ENCODE peak calls at places on chromosomes 5 and 9, in eight cellular contexts. S is neural progenitor cell, G is body of pancreas, Y is GM20000, V is foreskin fibroblast, B is cardiac fibroblast, I is lower leg skin, X is AG04450. T is an unnamed sample.

GRCh38 chr9:81396528-81396927 is 292.8 kb downstream of the TLE1 start:
- DNase-seq in S (no peak), G (no peak), Y (no peak), V (no peak), B (no peak), I (no peak), X (no peak), T (no peak)

GRCh38 chr9:70145981-70146380 is 102.3 kb downstream of the MAMDC2 start:
- DNase-seq in S (no peak), G (no peak), Y (no peak), V (no peak), B (no peak), I (no peak), X (no peak), T (no peak)

GRCh38 chr9:12933957-12934356 is 159.1 kb downstream of the LURAP1L start:
- DNase-seq in S (no peak), G (no peak), Y (no peak), V (peak), B (peak), I (no peak), X (no peak), T (no peak)

GRCh38 chr9:6506571-6506970 is 93.6 kb downstream of the UHRF2 start:
- DNase-seq in S (no peak), G (no peak), Y (no peak), V (peak), B (peak), I (no peak), X (no peak), T (no peak)

GRCh38 chr5:154878642-154879335 is 20.4 kb downstream of the CNOT8 start:
- DNase-seq in S (no peak), G (no peak), Y (no peak), V (peak), B (no peak), I (peak), X (no peak), T (no peak)

GRCh38 chr9:114501786-114502682 is 3.2 kb downstream of the WHRN start:
- DNase-seq in S (peak), G (no peak), Y (no peak), V (peak), B (no peak), I (no peak), X (no peak), T (no peak)

GRCh38 chr5:17282283-17283120 is 65.1 kb downstream of the BASP1 start:
- DNase-seq in S (no peak), G (no peak), Y (peak), V (no peak), B (peak), I (no peak), X (no peak), T (no peak)

GRCh38 chr9:98791147-98792095 is 4.9 kb downstream of the ANKS6 start:
- DNase-seq in S (peak), G (peak), Y (peak), V (peak), B (peak), I (peak), X (peak), T (no peak)

GRCh38 chr5:72624641-72625236 is 117.5 kb upstream of the ZNF366 start:
- DNase-seq in S (no peak), G (no peak), Y (no peak), V (peak), B (peak), I (no peak), X (no peak), T (no peak)

GRCh38 chr9:98707158-98708102 is 1.3 kb downstream of the GABBR2 start:
- DNase-seq in S (peak), G (peak), Y (peak), V (peak), B (peak), I (peak), X (peak), T (no peak)

GRCh38 chr5:33817301-33817700 is 74.5 kb downstream of the ADAMTS12 start:
- DNase-seq in S (no peak), G (no peak), Y (no peak), V (no peak), B (peak), I (no peak), X (no peak), T (no peak)

GRCh38 chr9:127838375-127839078 is 15.9 kb downstream of the ENG start:
- DNase-seq in S (no peak), G (peak), Y (no peak), V (peak), B (peak), I (peak), X (peak), T (no peak)

GRCh38 chr9:101457003-101457402 is 21.4 kb upstream of the ALDOB start:
- DNase-seq in S (peak), G (no peak), Y (no peak), V (no peak), B (no peak), I (no peak), X (no peak), T (no peak)

GRCh38 chr5:68911840-68912690 is 181.7 kb upstream of the SLC30A5 start:
- DNase-seq in S (no peak), G (no peak), Y (no peak), V (peak), B (peak), I (no peak), X (peak), T (no peak)

GRCh38 chr9:130779153-130779855 is 55.8 kb upstream of the ABL1 start:
- DNase-seq in S (no peak), G (no peak), Y (no peak), V (no peak), B (no peak), I (no peak), X (peak), T (no peak)

GRCh38 chr9:108015690-108016089 is 526.1 kb upstream of the KLF4 start:
- DNase-seq in S (no peak), G (no peak), Y (no peak), V (no peak), B (no peak), I (no peak), X (no peak), T (no peak)

GRCh38 chr9:17018001-17018491 is 116.8 kb upstream of the CNTLN start:
- DNase-seq in S (no peak), G (no peak), Y (no peak), V (peak), B (peak), I (no peak), X (peak), T (no peak)

GRCh38 chr5:39014544-39014943 is 59.7 kb downstream of the RICTOR start:
- DNase-seq in S (no peak), G (no peak), Y (no peak), V (peak), B (peak), I (no peak), X (peak), T (no peak)

GRCh38 chr5:110159202-110159601 is 469.5 kb downstream of the MAN2A1 start:
- DNase-seq in S (no peak), G (no peak), Y (no peak), V (peak), B (peak), I (no peak), X (no peak), T (no peak)

GRCh38 chr5:3602713-3603502 is 7.3 kb downstream of the IRX1 start:
- DNase-seq in S (peak), G (peak), Y (peak), V (no peak), B (peak), I (peak), X (no peak), T (no peak)

GRCh38 chr9:109683521-109683920 is 96.5 kb upstream of the PALM2AKAP2 start:
- DNase-seq in S (no peak), G (no peak), Y (no peak), V (peak), B (peak), I (no peak), X (no peak), T (no peak)

GRCh38 chr5:181059297-181060230 is 19.5 kb downstream of the BTNL9 start:
- DNase-seq in S (peak), G (peak), Y (no peak), V (no peak), B (no peak), I (peak), X (no peak), T (no peak)

GRCh38 chr9:108854641-108855528 is 901 bp downstream of the ACTL7B start:
- DNase-seq in S (no peak), G (no peak), Y (no peak), V (no peak), B (no peak), I (peak), X (no peak), T (peak)

GRCh38 chr5:82473262-82473661 is 195.1 kb upstream of the RPS23 start:
- DNase-seq in S (no peak), G (no peak), Y (no peak), V (no peak), B (no peak), I (no peak), X (no peak), T (no peak)

GRCh38 chr9:134145262-134145661 is 9.4 kb downstream of the WDR5 start:
- DNase-seq in S (no peak), G (no peak), Y (no peak), V (no peak), B (no peak), I (no peak), X (no peak), T (no peak)

GRCh38 chr5:112616812-112617547 is 120.7 kb upstream of the APC start:
- DNase-seq in S (no peak), G (peak), Y (no peak), V (peak), B (no peak), I (no peak), X (no peak), T (no peak)

GRCh38 chr5:111530298-111530740 is 18.0 kb upstream of the STARD4 start:
- DNase-seq in S (no peak), G (peak), Y (peak), V (peak), B (peak), I (peak), X (no peak), T (no peak)

GRCh38 chr5:173495225-173495904 is 121.1 kb downstream of the BOD1 start:
- DNase-seq in S (no peak), G (no peak), Y (no peak), V (peak), B (peak), I (no peak), X (no peak), T (no peak)

GRCh38 chr9:132487351-132487791 is 77.4 kb downstream of the CFAP77 start:
- DNase-seq in S (no peak), G (no peak), Y (no peak), V (no peak), B (no peak), I (no peak), X (no peak), T (no peak)
- TF ChIP-seq CTCF in S (no peak), G (no peak), Y (no peak), V (no peak), B (no peak), I (no peak), X (no peak), T (no peak)

GRCh38 chr5:141846031-141846430 is 32.2 kb downstream of the PCDH1 start:
- DNase-seq in S (peak), G (peak), Y (no peak), V (peak), B (peak), I (no peak), X (peak), T (no peak)

GRCh38 chr5:141848771-141849370 is 29.3 kb downstream of the PCDH1 start:
- DNase-seq in S (no peak), G (peak), Y (peak), V (peak), B (peak), I (no peak), X (no peak), T (no peak)

GRCh38 chr5:141844414-141845097 is 33.7 kb downstream of the PCDH1 start:
- DNase-seq in S (no peak), G (no peak), Y (no peak), V (no peak), B (no peak), I (no peak), X (no peak), T (no peak)

GRCh38 chr5:141843156-141843927 is 34.9 kb downstream of the PCDH1 start:
- DNase-seq in S (no peak), G (peak), Y (no peak), V (no peak), B (peak), I (no peak), X (no peak), T (no peak)

DNA sequence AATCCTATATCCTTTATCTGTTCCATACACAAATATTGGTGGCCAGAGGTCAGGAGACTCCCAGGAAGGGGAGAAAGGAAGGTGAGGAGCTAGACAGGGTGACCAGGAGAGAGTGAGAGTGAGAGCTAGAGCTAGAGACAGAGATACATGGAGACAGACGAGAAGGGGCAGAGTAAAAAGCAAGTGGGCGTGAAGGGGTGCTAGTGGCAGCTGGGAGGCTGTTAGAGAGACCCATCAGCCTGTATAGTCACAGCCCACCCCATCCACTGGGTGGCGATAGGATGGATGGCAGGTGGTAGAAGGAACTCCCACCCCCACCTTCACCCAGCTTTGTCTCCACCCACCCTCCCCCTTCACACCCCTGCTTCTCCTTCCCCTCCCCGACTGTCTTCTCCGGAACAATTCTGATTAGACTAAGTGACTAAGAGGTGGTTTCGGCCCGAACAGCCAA is 32.8 kb downstream of the PCDH1 start:
- DNase-seq in S (peak), G (no peak), Y (no peak), V (no peak), B (no peak), I (no peak), X (no peak), T (no peak)
- TF ChIP-seq CTCF in S (peak), G (no peak), Y (no peak), V (no peak), B (no peak), I (no peak), X (no peak), T (peak)

DNA sequence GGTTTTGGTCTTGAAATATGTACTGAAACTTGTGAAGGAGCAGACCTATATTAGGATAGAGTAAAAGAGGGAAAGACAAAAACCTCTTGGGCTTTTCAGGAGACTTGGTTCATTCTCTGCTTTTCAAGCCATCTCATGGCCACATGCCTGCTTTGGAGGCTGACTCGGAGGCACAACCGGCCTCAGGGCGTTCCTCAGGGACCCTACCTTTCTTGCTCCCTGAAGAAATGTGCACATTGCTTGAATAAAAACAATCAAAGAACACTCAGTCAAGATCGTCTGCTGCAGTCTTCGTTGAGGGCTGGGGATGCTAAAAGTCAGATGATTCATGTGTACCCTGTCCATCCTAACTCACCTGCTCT is 994 bp downstream of the IRGM start:
- DNase-seq in S (no peak), G (no peak), Y (no peak), V (no peak), B (no peak), I (no peak), X (no peak), T (no peak)
- TF ChIP-seq CTCF in S (no peak), G (no peak), Y (no peak), V (no peak), B (no peak), I (no peak), X (no peak), T (peak)

DNA sequence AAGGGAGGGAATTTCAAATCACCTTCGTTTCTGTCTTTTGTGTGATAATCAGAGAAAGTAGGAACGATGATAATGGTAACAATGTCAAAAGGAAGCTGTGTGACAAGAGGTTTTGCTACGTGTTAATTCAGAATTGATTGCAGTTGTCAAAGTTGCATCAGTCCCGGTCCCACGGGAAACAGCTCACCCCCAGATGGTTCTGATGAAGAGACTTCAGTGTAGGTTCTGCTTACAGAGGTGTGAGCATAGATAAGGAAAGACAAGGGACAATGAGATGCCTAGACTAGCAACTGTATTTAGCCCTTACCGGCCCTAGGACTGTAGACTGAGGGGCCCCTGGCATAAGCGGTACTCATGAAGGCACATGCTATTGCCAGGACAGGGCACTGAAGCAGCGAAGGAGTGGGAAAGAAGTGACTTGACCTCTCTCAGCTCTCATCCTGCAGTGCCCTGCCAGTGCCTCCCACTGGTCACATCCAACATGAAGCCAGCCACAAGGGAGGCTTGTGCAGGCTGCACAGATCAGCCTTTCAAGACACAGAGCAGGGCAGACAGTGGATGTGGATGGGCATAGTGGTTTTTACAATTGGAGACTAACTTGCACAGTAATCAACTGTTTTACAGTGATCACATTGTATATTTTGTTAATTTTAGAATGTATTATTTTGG is 21.1 kb downstream of the PDE8B start:
- DNase-seq in S (no peak), G (no peak), Y (no peak), V (no peak), B (no peak), I (no peak), X (no peak), T (no peak)
- TF ChIP-seq CTCF in S (no peak), G (no peak), Y (no peak), V (no peak), B (no peak), I (no peak), X (no peak), T (no peak)

GRCh38 chr9:93480262-93480661 is 26.9 kb upstream of the FAM120AOS start:
- DNase-seq in S (no peak), G (no peak), Y (no peak), V (no peak), B (no peak), I (no peak), X (no peak), T (no peak)
- TF ChIP-seq CTCF in S (no peak), G (no peak), Y (no peak), V (no peak), B (no peak), I (no peak), X (no peak), T (no peak)

GRCh38 chr9:96222132-96222531 is 79.8 kb downstream of the HSD17B3 start:
- DNase-seq in S (peak), G (no peak), Y (peak), V (no peak), B (peak), I (no peak), X (no peak), T (no peak)
- TF ChIP-seq CTCF in S (peak), G (no peak), Y (no peak), V (peak), B (peak), I (no peak), X (peak), T (peak)

DNA sequence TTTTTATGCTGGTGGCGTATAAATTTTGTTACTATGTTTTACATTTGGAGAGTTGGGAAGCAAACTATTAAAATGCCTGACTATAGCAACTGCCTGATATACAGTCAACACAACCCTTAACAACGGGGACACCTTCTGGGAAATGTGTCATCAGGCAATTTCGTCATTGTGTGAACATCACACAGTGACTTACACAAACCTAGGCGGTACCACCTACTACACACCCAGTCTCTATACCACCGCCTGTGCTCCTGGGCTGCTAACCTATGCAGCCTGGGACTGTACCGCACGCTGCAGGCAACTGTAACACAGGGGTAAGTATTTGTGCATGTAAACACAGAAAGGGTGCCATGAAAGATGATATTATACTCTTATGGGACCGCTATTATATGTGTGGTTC is 1.3 kb upstream of the CDHR2 start:
- DNase-seq in S (no peak), G (no peak), Y (no peak), V (no peak), B (peak), I (no peak), X (no peak), T (no peak)
- TF ChIP-seq CTCF in S (no peak), G (no peak), Y (no peak), V (no peak), B (no peak), I (no peak), X (no peak), T (no peak)

DNA sequence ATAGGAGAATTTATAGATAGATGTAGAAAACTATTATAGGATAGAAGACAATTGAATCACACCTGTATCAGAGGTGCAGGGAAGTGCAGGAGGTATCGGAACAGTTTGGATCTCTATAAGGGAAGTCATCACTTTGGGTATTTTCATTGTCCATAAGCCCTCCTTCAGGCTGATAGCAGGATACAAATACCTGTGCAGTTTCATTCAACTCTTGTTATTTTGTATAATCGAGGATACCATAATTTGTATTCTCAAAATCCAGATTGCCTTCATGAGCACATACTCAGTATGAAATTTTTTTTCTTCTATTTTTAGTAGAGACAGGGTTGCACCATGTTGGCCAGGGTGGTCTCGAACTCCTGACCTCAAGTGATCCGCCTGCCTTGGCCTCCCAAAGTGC is 289.1 kb downstream of the AOPEP start:
- DNase-seq in S (no peak), G (no peak), Y (no peak), V (no peak), B (no peak), I (no peak), X (no peak), T (no peak)
- TF ChIP-seq CTCF in S (no peak), G (no peak), Y (no peak), V (no peak), B (no peak), I (no peak), X (no peak), T (no peak)

GRCh38 chr5:145911164-145911563 is 25.2 kb upstream of the SH3RF2 start:
- DNase-seq in S (no peak), G (no peak), Y (no peak), V (no peak), B (no peak), I (no peak), X (no peak), T (no peak)

GRCh38 chr5:145906401-145906800 is 30.0 kb upstream of the SH3RF2 start:
- DNase-seq in S (no peak), G (no peak), Y (no peak), V (peak), B (no peak), I (no peak), X (no peak), T (no peak)

GRCh38 chr5:145904743-145905142 is 31.6 kb upstream of the SH3RF2 start:
- DNase-seq in S (no peak), G (no peak), Y (no peak), V (no peak), B (no peak), I (no peak), X (no peak), T (no peak)

GRCh38 chr5:145912019-145912418 is 24.4 kb upstream of the SH3RF2 start:
- DNase-seq in S (no peak), G (no peak), Y (no peak), V (no peak), B (no peak), I (no peak), X (no peak), T (no peak)

GRCh38 chr5:145908206-145908945 is 28.0 kb upstream of the SH3RF2 start:
- DNase-seq in S (peak), G (no peak), Y (no peak), V (no peak), B (no peak), I (no peak), X (no peak), T (no peak)
- TF ChIP-seq CTCF in S (peak), G (peak), Y (no peak), V (peak), B (peak), I (no peak), X (peak), T (peak)

T was measured in chondrocyte.